ENCODE peak calls at places on chromosome 15, in nine cellular contexts. X is Calu3, E is globus pallidus, F is prostate gland, B is lung, I is hepatocyte, Z is uterus, N is amniotic epithelial cell, M is kidney. G is an unnamed sample.

GRCh38 chr15:75696303-75696657 is 16.4 kb downstream of the CSPG4 start:
- DNase-seq in X (no peak), E (no peak), F (peak; percentile 44), B (no peak), I (no peak), Z (no peak), N (no peak), M (no peak), G (no peak)

GRCh38 chr15:52294881-52295420 is 653 bp downstream of the MYO5C start:
- DNase-seq in X (peak; percentile 17), E (no peak), F (no peak), B (no peak), I (peak; percentile 22), Z (no peak), N (no peak), M (no peak), G (peak; percentile 50)

GRCh38 chr15:60957111-60957510 is 272.0 kb downstream of the RORA start:
- DNase-seq in X (no peak), E (no peak), F (no peak), B (no peak), I (no peak), Z (no peak), N (no peak), M (no peak), G (peak; percentile 16)

GRCh38 chr15:39887832-39888231 is 32.2 kb downstream of the GPR176 start:
- DNase-seq in X (peak; percentile 10), E (peak; percentile 30), F (peak; percentile 71), B (no peak), I (peak; percentile 61), Z (no peak), N (peak; percentile 83), M (no peak), G (peak; percentile 21)

GRCh38 chr15:71295242-71296031 is 180.2 kb downstream of the THSD4 start:
- DNase-seq in X (peak; percentile 79), E (no peak), F (peak; percentile 51), B (peak; percentile 31), I (peak; percentile 56), Z (peak; percentile 33), N (peak; percentile 90), M (no peak), G (peak; percentile 9)

GRCh38 chr15:68224108-68224507 is 5.4 kb downstream of the CLN6 start:
- DNase-seq in X (no peak), E (no peak), F (no peak), B (peak; percentile 21), I (no peak), Z (no peak), N (no peak), M (no peak), G (no peak)

GRCh38 chr15:52651868-52652267 is 27.3 kb downstream of the ATOSA start:
- DNase-seq in X (peak; percentile 39), E (peak; percentile 85), F (peak; percentile 72), B (peak; percentile 48), I (peak; percentile 84), Z (peak; percentile 50), N (peak; percentile 97), M (peak; percentile 73), G (peak; percentile 90)

GRCh38 chr15:67481680-67482079 is 39.3 kb upstream of the C15orf61 start:
- DNase-seq in X (no peak), E (no peak), F (no peak), B (no peak), I (no peak), Z (no peak), N (no peak), M (no peak), G (no peak)

GRCh38 chr15:69044899-69045298 is 30.4 kb downstream of the NOX5 start:
- DNase-seq in X (no peak), E (no peak), F (no peak), B (no peak), I (no peak), Z (no peak), N (peak; percentile 89), M (no peak), G (no peak)

GRCh38 chr15:68211656-68212320 is 6.7 kb upstream of the CALML4 start:
- DNase-seq in X (no peak), E (no peak), F (no peak), B (no peak), I (no peak), Z (no peak), N (no peak), M (no peak), G (no peak)

GRCh38 chr15:92801412-92801773 is 98.7 kb upstream of the CHD2 start:
- DNase-seq in X (peak; percentile 28), E (no peak), F (no peak), B (no peak), I (no peak), Z (no peak), N (peak; percentile 95), M (no peak), G (no peak)

GRCh38 chr15:52255935-52256334 is 39.7 kb downstream of the MYO5C start:
- DNase-seq in X (no peak), E (no peak), F (no peak), B (no peak), I (no peak), Z (no peak), N (no peak), M (no peak), G (no peak)

GRCh38 chr15:85607141-85607806 is 187.5 kb downstream of the KLHL25 start:
- DNase-seq in X (no peak), E (no peak), F (no peak), B (no peak), I (no peak), Z (no peak), N (no peak), M (no peak), G (no peak)

G was measured in DMS53.